ENCODE peak calls at places on chromosome 11, in seven cellular contexts. O is SK-N-SH, R is GM12891, Y is HepG2, Z is K562, C is GM12878, K is H1. X is an unnamed sample.

GRCh38 chr11:82038151-82038550 is 695.5 kb downstream of the FAM181B start:
- DNase-seq in O (no peak), R (no peak), Y (no peak), Z (no peak), C (no peak), K (no peak), X (no peak)

GRCh38 chr11:111585371-111585770 is 16.9 kb upstream of the SIK2 start:
- DNase-seq in O (no peak), R (no peak), Y (no peak), Z (no peak), C (no peak), K (no peak), X (no peak)

GRCh38 chr11:95547974-95548373 is 241.6 kb downstream of the FAM76B start:
- DNase-seq in O (no peak), R (no peak), Y (no peak), Z (no peak), C (no peak), K (no peak), X (no peak)

GRCh38 chr11:67436459-67437081 is 912 bp downstream of the PTPRCAP start:
- DNase-seq in O (no peak), R (peak; percentile 89), Y (no peak), Z (peak; percentile 82), C (peak; percentile 75), K (peak; percentile 69), X (peak; percentile 91)

GRCh38 chr11:66002648-66003225 is 434 bp downstream of the BANF1 start:
- DNase-seq in O (no peak), R (peak; percentile 67), Y (peak; percentile 45), Z (peak; percentile 84), C (no peak), K (no peak), X (peak; percentile 74)

GRCh38 chr11:129853508-129854228 is 38.0 kb downstream of the TMEM45B start:
- DNase-seq in O (peak; percentile 44), R (no peak), Y (peak; percentile 85), Z (no peak), C (no peak), K (no peak), X (no peak)

GRCh38 chr11:19552100-19552499 is 160.5 kb upstream of the NAV2 start:
- DNase-seq in O (no peak), R (no peak), Y (no peak), Z (no peak), C (no peak), K (no peak), X (no peak)

GRCh38 chr11:46948378-46949131 is 12.0 kb downstream of the CSTPP1 start:
- DNase-seq in O (peak; percentile 20), R (no peak), Y (no peak), Z (no peak), C (no peak), K (no peak), X (no peak)

GRCh38 chr11:17388609-17389204 is at the start of gene KCNJ11:
- DNase-seq in O (no peak), R (peak; percentile 44), Y (no peak), Z (no peak), C (no peak), K (peak; percentile 15), X (no peak)

GRCh38 chr11:64230209-64230984 is at the start of gene DNAJC4:
- DNase-seq in O (peak; percentile 93), R (peak; percentile 84), Y (peak; percentile 96), Z (peak; percentile 89), C (peak; percentile 62), K (no peak), X (peak; percentile 89)

GRCh38 chr11:59756845-59757244 is 1.7 kb downstream of the STX3 start:
- DNase-seq in O (no peak), R (peak; percentile 19), Y (no peak), Z (peak; percentile 64), C (no peak), K (no peak), X (no peak)

GRCh38 chr11:21190181-21190580 is 520.8 kb downstream of the NELL1 start:
- DNase-seq in O (no peak), R (no peak), Y (no peak), Z (no peak), C (no peak), K (no peak), X (no peak)

GRCh38 chr11:46373787-46374740 is 7.4 kb upstream of the MDK start:
- DNase-seq in O (no peak), R (no peak), Y (no peak), Z (no peak), C (no peak), K (no peak), X (no peak)

GRCh38 chr11:77202941-77203900 is 75.2 kb downstream of the MYO7A start:
- DNase-seq in O (no peak), R (no peak), Y (no peak), Z (no peak), C (no peak), K (no peak), X (no peak)

GRCh38 chr11:77204792-77205466 is 76.9 kb downstream of the MYO7A start:
- DNase-seq in O (no peak), R (peak; percentile 6), Y (no peak), Z (no peak), C (no peak), K (no peak), X (no peak)

GRCh38 chr11:77205467-77206263 is 77.6 kb downstream of the MYO7A start:
- DNase-seq in O (peak; percentile 23), R (peak; percentile 10), Y (no peak), Z (no peak), C (no peak), K (no peak), X (peak; percentile 6)

GRCh38 chr11:77201991-77202841 is 74.2 kb downstream of the MYO7A start:
- DNase-seq in O (no peak), R (no peak), Y (no peak), Z (no peak), C (no peak), K (no peak), X (no peak)

DNA sequence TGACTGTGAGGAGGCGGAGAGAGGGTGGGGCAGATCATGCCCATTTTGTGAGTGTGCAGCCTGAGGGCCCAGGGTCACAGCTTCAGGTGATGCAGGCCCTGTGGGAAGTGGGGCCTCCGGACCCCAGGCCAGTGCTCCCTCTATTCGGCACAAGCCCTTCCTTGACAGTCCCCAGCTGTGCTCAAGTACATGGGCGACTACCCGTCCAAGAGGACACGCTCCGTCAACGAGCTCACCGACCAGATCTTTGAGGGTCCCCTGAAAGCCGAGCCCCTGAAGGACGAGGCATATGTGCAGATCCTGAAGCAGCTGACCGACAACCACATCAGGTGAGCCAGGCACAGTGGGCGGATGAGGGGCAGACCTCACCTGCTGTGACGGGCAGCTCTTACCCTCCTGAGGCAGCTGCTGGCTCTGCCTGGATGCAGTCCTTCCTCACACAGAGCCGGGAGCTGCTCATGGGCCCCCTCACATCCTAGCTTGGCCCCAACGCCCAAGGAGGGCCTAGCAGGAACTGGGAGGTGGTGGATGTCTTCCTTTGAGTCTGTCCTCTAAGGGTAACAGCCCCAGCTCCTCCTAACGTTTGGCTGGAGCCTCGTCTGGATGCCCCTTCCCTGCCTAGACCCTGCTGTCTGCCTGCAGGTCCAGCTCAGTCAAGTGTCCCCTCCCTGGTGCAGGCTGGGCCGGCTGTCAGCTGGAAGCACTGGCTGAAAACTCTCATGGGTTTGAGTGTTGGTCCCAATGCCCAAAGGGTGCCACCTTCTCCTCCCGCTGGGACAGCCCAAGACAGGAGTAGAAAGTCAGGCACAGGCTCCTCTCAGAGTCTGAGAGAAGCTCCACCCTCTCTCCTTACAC is 76.1 kb downstream of the MYO7A start:
- DNase-seq in O (no peak), R (no peak), Y (no peak), Z (no peak), C (no peak), K (no peak), X (no peak)
- TF ChIP-seq TAF1 in O (no peak), R (no peak), Y (no peak), Z (no peak), C (no peak), K (no peak), X (no peak)

GRCh38 chr11:13944801-13945505 is 17.6 kb upstream of the SPON1 start:
- DNase-seq in O (no peak), R (no peak), Y (no peak), Z (no peak), C (no peak), K (no peak), X (no peak)

GRCh38 chr11:13942908-13943505 is 19.5 kb upstream of the SPON1 start:
- DNase-seq in O (no peak), R (no peak), Y (no peak), Z (no peak), C (no peak), K (no peak), X (no peak)

GRCh38 chr11:13941790-13942189 is 20.7 kb upstream of the SPON1 start:
- DNase-seq in O (no peak), R (no peak), Y (no peak), Z (no peak), C (no peak), K (no peak), X (no peak)

GRCh38 chr11:13940611-13941256 is 21.8 kb upstream of the SPON1 start:
- DNase-seq in O (no peak), R (no peak), Y (no peak), Z (no peak), C (no peak), K (no peak), X (no peak)

GRCh38 chr11:13944016-13944415 is 18.5 kb upstream of the SPON1 start:
- DNase-seq in O (no peak), R (no peak), Y (no peak), Z (no peak), C (no peak), K (no peak), X (no peak)
- TF ChIP-seq TAF1 in O (no peak), R (no peak), Y (no peak), Z (no peak), C (no peak), K (no peak), X (no peak)

GRCh38 chr11:110093407-110094297 is 460 bp downstream of the ZC3H12C start:
- DNase-seq in O (peak; percentile 78), R (peak; percentile 20), Y (peak; percentile 11), Z (peak; percentile 25), C (no peak), K (no peak), X (peak; percentile 33)
- TF ChIP-seq TAF1 in O (peak; percentile 39), R (peak; percentile 40), Y (peak; percentile 66), Z (no peak), C (peak; percentile 32), K (peak; percentile 58), X (no peak)

DNA sequence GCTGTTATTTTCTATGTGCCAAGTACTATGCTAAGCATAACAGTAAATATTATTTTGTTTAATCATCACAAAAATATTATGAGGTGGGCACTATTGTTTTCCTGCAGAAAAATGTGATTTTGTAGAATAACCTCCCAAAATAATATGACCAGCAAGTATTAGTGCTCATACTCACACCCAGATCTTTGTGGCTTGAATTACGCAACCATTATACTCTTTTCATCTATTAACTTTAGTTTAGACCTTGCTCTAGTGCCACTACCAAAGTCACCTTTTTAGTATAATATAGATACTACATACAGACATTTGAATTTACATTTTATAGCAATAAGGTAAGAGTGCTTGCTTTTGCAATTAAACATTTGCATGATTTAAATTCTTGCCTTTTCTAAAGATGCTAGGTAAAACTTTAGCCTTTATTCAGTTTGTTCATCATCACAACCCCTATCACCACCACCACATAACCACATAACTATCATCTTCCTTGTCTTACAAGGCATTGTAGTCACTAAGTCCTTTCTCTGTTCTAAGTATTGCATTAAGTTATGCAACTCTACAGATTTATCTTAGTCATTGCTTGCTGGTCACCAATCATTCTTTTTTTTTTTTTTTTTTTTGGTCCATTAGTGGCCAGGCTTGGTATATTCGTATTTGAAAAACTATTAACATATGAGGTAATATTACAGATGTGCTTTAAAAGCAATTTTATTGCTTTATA is 68.4 kb downstream of the GAS2 start:
- DNase-seq in O (no peak), R (no peak), Y (no peak), Z (no peak), C (no peak), K (no peak), X (no peak)
- TF ChIP-seq TAF1 in O (no peak), R (no peak), Y (no peak), Z (no peak), C (no peak), K (no peak), X (no peak)

GRCh38 chr11:2791139-2791520 is 91.3 kb upstream of the KCNQ1OT1 start:
- DNase-seq in O (no peak), R (no peak), Y (no peak), Z (no peak), C (no peak), K (no peak), X (no peak)
- TF ChIP-seq TAF1 in O (no peak), R (no peak), Y (no peak), Z (no peak), C (no peak), K (no peak), X (no peak)